ENCODE peak calls at places on chromosomes 1 and 21, in six cellular contexts. R is SJSA1, C is iPS-NIHi11, P is left ventricle myocardium inferior, M is NCI-H1436, J is RPMI7951. L is an unnamed sample.

GRCh38 chr1:212037900-212038299 is 2.4 kb downstream of the DTL start:
- DNase-seq in R (no peak), C (no peak), P (no peak), M (no peak), J (peak), L (no peak)

GRCh38 chr1:105686874-105687690 is 1369.4 kb upstream of the PRMT6 start:
- DNase-seq in R (no peak), C (no peak), P (no peak), M (no peak), J (no peak), L (no peak)

GRCh38 chr1:87678221-87678715 is 349.6 kb downstream of the LMO4 start:
- DNase-seq in R (no peak), C (no peak), P (no peak), M (no peak), J (no peak), L (no peak)

GRCh38 chr1:115781343-115781742 is 12.8 kb upstream of the CASQ2 start:
- DNase-seq in R (no peak), C (no peak), P (no peak), M (no peak), J (peak), L (no peak)

GRCh38 chr21:16509466-16509865 is 779.7 kb downstream of the USP25 start:
- DNase-seq in R (no peak), C (no peak), P (no peak), M (no peak), J (peak), L (no peak)

GRCh38 chr21:44067011-44067839 is 40.0 kb upstream of the PWP2 start:
- DNase-seq in R (no peak), C (no peak), P (no peak), M (no peak), J (no peak), L (no peak)

GRCh38 chr1:38586993-38587646 is 272.5 kb downstream of the RRAGC start:
- DNase-seq in R (peak), C (peak), P (peak), M (no peak), J (peak), L (peak)

GRCh38 chr1:1351511-1352427 is 2.6 kb upstream of the DVL1 start:
- DNase-seq in R (no peak), C (no peak), P (peak), M (no peak), J (no peak), L (no peak)

GRCh38 chr1:186208405-186209129 is 166.5 kb downstream of the TPR start:
- DNase-seq in R (no peak), C (no peak), P (no peak), M (no peak), J (peak), L (no peak)

GRCh38 chr1:153922076-153922837 is 515 bp downstream of the GATAD2B start:
- DNase-seq in R (peak), C (peak), P (peak), M (peak), J (peak), L (no peak)

GRCh38 chr1:22420456-22421053 is 31.1 kb upstream of the ZBTB40 start:
- DNase-seq in R (peak), C (peak), P (peak), M (peak), J (peak), L (peak)

GRCh38 chr21:17915976-17916375 is 96.8 kb upstream of the C21orf91 start:
- DNase-seq in R (no peak), C (no peak), P (no peak), M (no peak), J (peak), L (no peak)

GRCh38 chr1:20439282-20439681 is 46.7 kb downstream of the CAMK2N1 start:
- DNase-seq in R (no peak), C (peak), P (no peak), M (no peak), J (peak), L (no peak)

GRCh38 chr1:52707927-52708655 is 9.9 kb upstream of the COA7 start:
- DNase-seq in R (peak), C (no peak), P (no peak), M (no peak), J (peak), L (peak)

GRCh38 chr1:180917306-180918065 is 4.8 kb downstream of the KIAA1614 start:
- DNase-seq in R (no peak), C (no peak), P (no peak), M (no peak), J (no peak), L (no peak)

GRCh38 chr1:94778808-94779207 is 41.3 kb upstream of the SLC44A3 start:
- DNase-seq in R (peak), C (no peak), P (no peak), M (no peak), J (no peak), L (no peak)

GRCh38 chr21:39885119-39885848 is 18.0 kb downstream of the PCP4 start:
- DNase-seq in R (no peak), C (no peak), P (peak), M (peak), J (peak), L (no peak)

GRCh38 chr21:42093991-42094417 is 22.9 kb downstream of the UMODL1 start:
- DNase-seq in R (peak), C (no peak), P (no peak), M (no peak), J (peak), L (peak)

GRCh38 chr1:64984106-64984505 is 17.8 kb upstream of the JAK1 start:
- DNase-seq in R (no peak), C (peak), P (no peak), M (no peak), J (no peak), L (no peak)

GRCh38 chr1:154178856-154179811 is 12.8 kb downstream of the TPM3 start:
- DNase-seq in R (no peak), C (no peak), P (no peak), M (no peak), J (peak), L (no peak)

GRCh38 chr21:43657355-43658093 is 1.8 kb downstream of the HSF2BP start:
- DNase-seq in R (no peak), C (no peak), P (peak), M (no peak), J (no peak), L (no peak)

GRCh38 chr21:25862596-25862995 is 127.8 kb downstream of the GABPA start:
- DNase-seq in R (no peak), C (peak), P (no peak), M (no peak), J (peak), L (peak)

GRCh38 chr1:192399161-192399560 is 82.4 kb downstream of the RGS21 start:
- DNase-seq in R (no peak), C (no peak), P (no peak), M (no peak), J (no peak), L (no peak)

GRCh38 chr1:214707306-214708087 is 104.5 kb downstream of the CENPF start:
- DNase-seq in R (no peak), C (no peak), P (no peak), M (no peak), J (no peak), L (no peak)

GRCh38 chr1:235831148-235831547 is 35.6 kb downstream of the LYST start:
- DNase-seq in R (no peak), C (no peak), P (peak), M (no peak), J (peak), L (peak)

GRCh38 chr1:108598340-108598739 is 38.4 kb downstream of the EEIG2 start:
- DNase-seq in R (no peak), C (no peak), P (no peak), M (no peak), J (no peak), L (no peak)

GRCh38 chr21:42466700-42467612 is 29.1 kb downstream of the RSPH1 start:
- DNase-seq in R (peak), C (no peak), P (no peak), M (no peak), J (peak), L (peak)

GRCh38 chr1:213982515-213982813 is 5.3 kb upstream of the PROX1 start:
- DNase-seq in R (no peak), C (no peak), P (no peak), M (no peak), J (no peak), L (no peak)

GRCh38 chr1:14634497-14634896 is 36.0 kb downstream of the KAZN start:
- DNase-seq in R (no peak), C (no peak), P (no peak), M (no peak), J (no peak), L (no peak)

GRCh38 chr1:180953291-180953747 is 40.6 kb downstream of the KIAA1614 start:
- DNase-seq in R (no peak), C (peak), P (no peak), M (no peak), J (no peak), L (no peak)

GRCh38 chr1:15038232-15039016 is 115.1 kb upstream of the TMEM51 start:
- DNase-seq in R (peak), C (peak), P (no peak), M (no peak), J (peak), L (no peak)

GRCh38 chr1:97911266-97912215 is 9.3 kb downstream of the DPYD start:
- DNase-seq in R (no peak), C (no peak), P (no peak), M (no peak), J (no peak), L (no peak)

GRCh38 chr1:168195199-168196135 is 16.7 kb downstream of the TIPRL start:
- DNase-seq in R (no peak), C (no peak), P (no peak), M (no peak), J (no peak), L (no peak)

GRCh38 chr1:115145221-115145620 is 55.9 kb upstream of the TSPAN2 start:
- DNase-seq in R (peak), C (no peak), P (no peak), M (no peak), J (peak), L (no peak)

L was measured in H54.